ENCODE peak calls at places on chromosomes 11 and 22, in five cellular contexts. A is mammary epithelial cell, I is PC-9, Q is AG04449, W is heart right ventricle. X is an unnamed sample.

GRCh38 chr11:65565624-65566453 is 4.4 kb upstream of the ZNRD2 start:
- DNase-seq in A (peak), I (no peak), Q (no peak), W (no peak), X (no peak)

GRCh38 chr11:79273781-79274180 is 167.0 kb downstream of the TENM4 start:
- DNase-seq in A (no peak), I (no peak), Q (no peak), W (no peak), X (no peak)

GRCh38 chr11:120424185-120424969 is 87.2 kb upstream of the GRIK4 start:
- DNase-seq in A (peak), I (no peak), Q (no peak), W (no peak), X (no peak)

GRCh38 chr11:128653828-128654231 is 40.0 kb upstream of the FLI1 start:
- DNase-seq in A (peak), I (peak), Q (peak), W (peak), X (no peak)

GRCh38 chr22:45868586-45869443 is 108.1 kb downstream of the WNT7B start:
- DNase-seq in A (no peak), I (no peak), Q (no peak), W (no peak), X (no peak)

GRCh38 chr11:77091146-77091940 is 11.3 kb upstream of the OMP start:
- DNase-seq in A (peak), I (peak), Q (no peak), W (peak), X (peak)

GRCh38 chr11:74870485-74870884 is 78.4 kb downstream of the XRRA1 start:
- DNase-seq in A (peak), I (no peak), Q (no peak), W (no peak), X (no peak)

GRCh38 chr11:114379394-114380069 is 20.8 kb downstream of the C11orf71 start:
- DNase-seq in A (no peak), I (no peak), Q (no peak), W (no peak), X (no peak)

GRCh38 chr22:42299586-42300285 is 29.3 kb upstream of the TCF20 start:
- DNase-seq in A (no peak), I (no peak), Q (no peak), W (peak), X (no peak)

GRCh38 chr11:63635762-63636465 is 21.7 kb upstream of the PLAAT3 start:
- DNase-seq in A (peak), I (peak), Q (no peak), W (peak), X (peak)

GRCh38 chr11:7016011-7016410 is 4.1 kb downstream of the ZNF214 start:
- DNase-seq in A (peak), I (no peak), Q (no peak), W (no peak), X (no peak)

GRCh38 chr11:7021318-7021717 is 1.0 kb downstream of the NLRP14 start:
- DNase-seq in A (no peak), I (no peak), Q (no peak), W (no peak), X (no peak)

GRCh38 chr11:7019500-7020182 is 505 bp downstream of the ZNF214 start:
- DNase-seq in A (peak), I (no peak), Q (no peak), W (peak), X (peak)

GRCh38 chr11:7020183-7020917 is at the start of the genes NLRP14 and ZNF214:
- DNase-seq in A (peak), I (peak), Q (peak), W (peak), X (peak)
- H3K4me3 ChIP-seq in A (peak), I (no peak), Q (peak), W (peak), X (peak)

GRCh38 chr22:44703269-44703870 is 1.4 kb downstream of the PRR5 start:
- DNase-seq in A (no peak), I (no peak), Q (no peak), W (no peak), X (no peak)
- H3K4me3 ChIP-seq in A (peak), I (peak), Q (peak), W (peak), X (no peak)

GRCh38 chr11:8766993-8767374 is 84.4 kb downstream of the RPL27A start:
- DNase-seq in A (no peak), I (no peak), Q (no peak), W (no peak), X (peak)
- H3K4me3 ChIP-seq in A (no peak), I (no peak), Q (no peak), W (no peak), X (no peak)

DNA sequence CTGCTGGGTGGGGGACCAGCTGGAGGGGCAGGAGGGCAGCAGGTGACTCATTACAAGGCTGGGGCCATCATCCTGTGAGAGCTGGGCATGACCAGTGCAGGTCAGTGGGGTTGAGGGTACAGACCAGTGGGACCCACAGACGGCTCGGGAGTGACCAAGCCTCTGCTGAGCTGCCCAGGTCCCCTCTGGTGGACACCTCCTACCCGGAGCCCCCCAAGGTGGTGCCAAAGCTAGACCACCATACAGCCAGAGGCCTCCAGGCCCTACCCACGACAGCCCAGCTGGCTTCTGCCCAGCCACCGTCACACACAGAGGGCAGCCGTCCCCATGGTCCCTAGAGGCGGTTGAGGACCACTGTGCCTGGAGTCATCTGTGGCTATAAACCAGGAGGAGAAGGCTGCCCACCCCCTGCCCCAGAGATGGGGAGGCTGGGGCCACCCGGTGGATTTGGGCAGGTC is 695 bp downstream of the MYEOV start:
- DNase-seq in A (no peak), I (no peak), Q (no peak), W (no peak), X (no peak)
- H3K4me3 ChIP-seq in A (no peak), I (peak), Q (no peak), W (no peak), X (no peak)

GRCh38 chr11:47595967-47596366 is 1.8 kb upstream of the C1QTNF4 start:
- DNase-seq in A (no peak), I (no peak), Q (no peak), W (no peak), X (no peak)

GRCh38 chr11:47592970-47593369 is 1.2 kb downstream of the C1QTNF4 start:
- DNase-seq in A (no peak), I (no peak), Q (no peak), W (no peak), X (no peak)

GRCh38 chr11:47593492-47593933 is 698 bp downstream of the C1QTNF4 start:
- DNase-seq in A (no peak), I (no peak), Q (no peak), W (no peak), X (no peak)

GRCh38 chr11:47593934-47594855 is at the start of gene C1QTNF4:
- DNase-seq in A (no peak), I (no peak), Q (no peak), W (no peak), X (no peak)

DNA sequence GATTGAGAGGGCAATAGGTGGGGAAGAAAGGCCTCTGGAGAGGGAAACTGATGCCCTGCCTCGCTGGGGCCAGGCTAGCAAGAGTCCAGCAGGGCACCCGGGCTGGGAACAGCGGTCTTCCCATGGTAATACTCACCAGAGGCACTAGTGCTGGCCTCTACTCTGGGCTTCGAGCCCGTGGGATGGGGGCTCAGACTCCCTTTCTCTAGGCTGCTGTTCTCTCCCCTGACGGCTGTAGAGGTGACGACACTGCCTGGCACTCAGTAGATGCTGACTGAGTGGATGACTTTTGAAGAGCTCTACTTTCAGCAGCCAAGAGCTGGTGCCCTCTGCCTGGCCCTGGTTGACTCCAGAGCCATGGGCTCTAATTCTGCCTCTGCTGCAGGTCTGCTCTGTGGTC is 818 bp upstream of the C1QTNF4 start:
- DNase-seq in A (no peak), I (no peak), Q (no peak), W (peak), X (no peak)
- H3K4me3 ChIP-seq in A (no peak), I (no peak), Q (no peak), W (no peak), X (no peak)

GRCh38 chr22:39489094-39490068 is 12.7 kb upstream of the MIEF1 start:
- DNase-seq in A (no peak), I (no peak), Q (no peak), W (no peak), X (no peak)

GRCh38 chr22:39491696-39492095 is 10.4 kb upstream of the MIEF1 start:
- DNase-seq in A (no peak), I (no peak), Q (no peak), W (no peak), X (no peak)

GRCh38 chr22:39490966-39491680 is 11.0 kb upstream of the MIEF1 start:
- DNase-seq in A (no peak), I (no peak), Q (no peak), W (no peak), X (no peak)

GRCh38 chr22:39488563-39489083 is 13.5 kb upstream of the MIEF1 start:
- DNase-seq in A (no peak), I (no peak), Q (no peak), W (no peak), X (no peak)

DNA sequence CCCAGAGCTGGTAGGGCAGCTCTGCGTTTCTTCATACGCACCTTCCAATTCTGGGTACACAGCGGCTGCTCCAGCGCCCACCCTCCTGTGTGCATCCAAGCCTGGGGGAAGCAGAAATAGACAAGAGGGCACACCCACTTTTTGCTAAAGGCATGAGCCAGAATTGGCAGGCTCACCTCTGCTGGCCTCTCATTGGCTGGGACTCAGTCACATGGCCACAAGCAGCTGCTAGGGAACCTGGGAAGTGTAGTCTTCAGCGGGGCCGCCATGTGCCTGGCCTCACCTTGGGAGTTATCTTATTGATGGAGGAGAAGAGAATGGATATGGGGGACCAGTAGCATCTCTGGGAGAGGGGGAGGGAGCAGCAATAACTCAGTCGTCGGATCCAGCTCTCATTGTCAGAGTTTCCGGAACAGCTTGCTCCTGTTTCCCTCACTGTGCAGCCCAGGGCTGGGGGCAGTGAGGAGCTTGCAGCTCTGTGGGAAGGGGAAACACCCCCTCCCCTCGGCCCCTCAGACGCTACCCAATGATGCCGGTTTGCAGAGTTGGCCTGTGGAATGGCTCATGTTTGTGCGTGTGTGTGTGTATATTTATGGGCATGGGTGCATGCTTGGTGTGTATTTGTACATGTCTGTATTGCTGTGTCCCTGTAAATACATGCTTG is 11.8 kb upstream of the MIEF1 start:
- DNase-seq in A (peak), I (peak), Q (no peak), W (peak), X (peak)
- H3K4me3 ChIP-seq in A (no peak), I (no peak), Q (no peak), W (no peak), X (no peak)

GRCh38 chr11:68380786-68381622 is 68.6 kb downstream of the LRP5 start:
- DNase-seq in A (no peak), I (peak), Q (no peak), W (peak), X (no peak)
- H3K4me3 ChIP-seq in A (no peak), I (peak), Q (no peak), W (peak), X (no peak)

GRCh38 chr22:36536717-36537116 is 7.8 kb upstream of the EIF3D start:
- DNase-seq in A (no peak), I (no peak), Q (no peak), W (no peak), X (no peak)
- H3K4me3 ChIP-seq in A (no peak), I (no peak), Q (no peak), W (no peak), X (no peak)

DNA sequence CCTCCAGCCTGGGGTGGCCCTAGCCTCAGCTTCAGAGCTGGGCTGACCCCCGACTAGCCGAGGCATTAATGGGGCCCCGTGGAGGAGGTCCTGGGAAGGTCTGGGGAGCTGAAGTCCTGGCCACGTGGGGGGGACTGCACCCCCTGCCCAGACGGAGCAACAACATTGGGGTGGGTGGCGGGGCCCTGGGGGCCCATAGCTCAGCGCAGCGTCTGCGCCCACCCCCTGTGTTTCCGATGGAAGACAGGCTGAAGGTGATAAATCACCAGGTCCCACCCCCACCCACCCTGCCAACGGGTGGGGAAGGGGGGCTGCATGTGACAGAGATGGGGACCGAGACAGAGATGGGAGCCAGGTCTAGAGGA is 8.0 kb downstream of the GP1BB start:
- DNase-seq in A (no peak), I (no peak), Q (no peak), W (no peak), X (no peak)
- H3K4me3 ChIP-seq in A (no peak), I (no peak), Q (no peak), W (peak), X (no peak)

GRCh38 chr22:29798801-29799200 is 31.6 kb downstream of the UQCR10 start:
- DNase-seq in A (no peak), I (peak), Q (no peak), W (no peak), X (peak)
- H3K4me3 ChIP-seq in A (no peak), I (peak), Q (no peak), W (peak), X (peak)

X was measured in adrenal gland.